ENCODE peak calls at places on chromosome 13, in four cellular contexts. X is iPS DF 6.9; K is GM23248; M is CD8-positive, alpha-beta T cell. C is an unnamed sample.

GRCh38 chr13:80572308-80572676 is 231.4 kb upstream of the SPRY2 start:
- DNase-seq in X (no peak), K (no peak), M (no peak), C (no peak)

GRCh38 chr13:99617474-99618255 is 116.4 kb downstream of the TM9SF2 start:
- DNase-seq in X (no peak), K (peak; percentile 87), M (no peak), C (peak; percentile 81)

GRCh38 chr13:50129923-50130685 is 114.9 kb downstream of the KCNRG start:
- DNase-seq in X (no peak), K (peak; percentile 78), M (peak; percentile 32), C (peak; percentile 63)

GRCh38 chr13:67069117-67069767 is 160.9 kb downstream of the PCDH9 start:
- DNase-seq in X (no peak), K (no peak), M (no peak), C (peak; percentile 29)

GRCh38 chr13:113616991-113617749 is 32.6 kb downstream of the TFDP1 start:
- DNase-seq in X (peak; percentile 18), K (no peak), M (no peak), C (peak; percentile 17)

GRCh38 chr13:61954092-61954491 is 538.4 kb upstream of the PCDH20 start:
- DNase-seq in X (peak; percentile 1), K (peak; percentile 1), M (no peak), C (peak; percentile 35)

GRCh38 chr13:29704648-29705047 is 109.2 kb upstream of the SLC7A1 start:
- DNase-seq in X (no peak), K (peak; percentile 56), M (no peak), C (peak; percentile 6)

GRCh38 chr13:109287553-109287952 is 498.8 kb downstream of the IRS2 start:
- DNase-seq in X (no peak), K (no peak), M (no peak), C (no peak)

GRCh38 chr13:102198418-102199322 is 203.2 kb downstream of the FGF14 start:
- DNase-seq in X (no peak), K (peak; percentile 58), M (no peak), C (peak; percentile 8)

GRCh38 chr13:102197193-102197592 is 204.7 kb downstream of the FGF14 start:
- DNase-seq in X (peak; percentile 31), K (peak; percentile 14), M (no peak), C (no peak)

GRCh38 chr13:102191951-102192461 is 209.8 kb downstream of the FGF14 start:
- DNase-seq in X (no peak), K (peak; percentile 55), M (no peak), C (no peak)

GRCh38 chr13:102190930-102191329 is 210.9 kb downstream of the FGF14 start:
- DNase-seq in X (no peak), K (no peak), M (no peak), C (no peak)

DNA sequence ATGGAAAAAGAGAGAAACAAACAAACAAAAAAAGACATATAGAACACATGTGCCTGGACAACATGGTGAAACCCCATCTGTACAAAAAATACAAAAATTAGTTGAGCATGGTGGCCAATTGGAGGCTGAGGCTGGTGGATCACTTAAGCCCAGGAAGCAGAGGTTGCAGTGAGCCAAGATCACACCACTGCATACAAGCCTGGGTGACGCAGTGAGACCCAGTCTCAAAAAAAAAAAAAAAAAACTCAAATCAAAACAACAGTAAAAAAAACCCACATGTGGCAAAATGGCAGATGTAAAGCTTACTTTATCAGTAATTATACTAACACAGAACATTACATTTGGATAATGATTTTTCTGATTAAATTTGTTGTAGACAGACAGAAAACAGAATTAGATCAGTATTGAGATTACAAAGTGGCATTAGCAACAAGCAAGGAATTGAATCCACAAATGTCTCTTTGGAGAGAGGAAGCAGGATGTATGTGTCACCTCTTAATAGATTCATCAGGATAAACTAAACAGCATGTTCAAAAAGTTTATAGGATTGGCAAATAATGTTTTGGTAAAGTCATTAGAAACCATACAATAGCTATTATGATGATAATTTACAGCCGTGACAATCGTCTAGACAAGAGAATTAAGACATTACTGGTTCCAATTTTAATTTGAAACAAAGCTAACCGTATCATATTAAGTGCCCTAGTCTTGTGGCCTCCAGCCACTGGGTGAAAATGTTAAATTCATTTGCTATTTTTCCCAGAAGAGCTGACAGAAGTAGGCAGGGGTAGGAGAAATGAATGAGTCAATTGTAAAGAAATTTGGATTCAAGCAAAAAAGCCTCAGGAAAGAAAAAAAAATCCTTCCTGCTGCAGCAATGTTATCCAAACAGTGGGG is 206.0 kb downstream of the FGF14 start:
- DNase-seq in X (no peak), K (peak; percentile 61), M (no peak), C (no peak)
- H3K4me1 ChIP-seq in X (no peaks in the 10 kb centered on the region), K (peaks cover 52% of the 10 kb centered on the region), M (no peaks in the 10 kb centered on the region), C (peaks cover 44% of the 10 kb centered on the region)

GRCh38 chr13:101205408-101205807 is 210.9 kb downstream of the NALCN start:
- DNase-seq in X (no peak), K (no peak), M (no peak), C (no peak)
- H3K4me1 ChIP-seq in X (no peaks in the 10 kb centered on the region), K (peaks cover 13% of the 10 kb centered on the region), M (no peaks in the 10 kb centered on the region), C (peaks cover 6% of the 10 kb centered on the region)

GRCh38 chr13:40407567-40407966 is 258.9 kb downstream of the FOXO1 start:
- DNase-seq in X (no peak), K (no peak), M (no peak), C (no peak)
- H3K4me1 ChIP-seq in X (peaks cover 2% of the 10 kb centered on the region), K (peaks cover 35% of the 10 kb centered on the region), M (peaks cover 6% of the 10 kb centered on the region), C (peaks cover 71% of the 10 kb centered on the region)

DNA sequence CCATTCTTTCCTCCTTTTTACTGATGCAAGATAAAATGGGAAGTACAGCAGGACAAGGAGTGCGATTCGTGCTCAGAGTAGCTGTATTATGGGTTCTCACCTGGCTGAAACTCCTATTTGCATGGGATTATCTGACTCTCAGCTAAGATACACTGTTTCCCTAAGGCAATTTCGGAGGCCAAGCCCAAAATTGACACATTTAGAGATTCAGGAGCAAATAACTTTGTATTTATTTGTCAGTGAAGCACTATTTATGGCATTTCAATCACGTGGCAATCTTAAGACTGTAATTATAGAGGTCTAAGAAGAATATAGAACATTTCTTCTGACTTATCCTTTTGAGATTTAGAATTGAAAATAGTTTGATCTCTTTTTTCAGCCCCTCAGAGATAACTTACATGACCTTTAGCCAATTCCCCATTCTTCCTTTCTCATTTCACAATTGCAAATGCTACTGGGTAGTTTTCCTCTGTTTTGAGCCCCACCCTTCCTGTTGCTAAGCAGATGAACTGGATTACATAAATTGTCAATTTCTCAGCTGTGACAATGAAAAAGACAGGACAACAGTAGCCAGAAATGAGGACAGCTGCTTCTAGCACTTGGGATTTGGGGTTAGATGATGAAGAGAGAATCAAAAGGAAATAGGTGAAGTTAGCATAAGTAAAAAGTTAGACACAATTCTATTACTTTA is 122.7 kb upstream of the FRY start:
- DNase-seq in X (no peak), K (peak; percentile 66), M (no peak), C (peak; percentile 30)
- H3K4me1 ChIP-seq in X (no peaks in the 10 kb centered on the region), K (peaks cover 30% of the 10 kb centered on the region), M (no peaks in the 10 kb centered on the region), C (peaks cover 42% of the 10 kb centered on the region)

DNA sequence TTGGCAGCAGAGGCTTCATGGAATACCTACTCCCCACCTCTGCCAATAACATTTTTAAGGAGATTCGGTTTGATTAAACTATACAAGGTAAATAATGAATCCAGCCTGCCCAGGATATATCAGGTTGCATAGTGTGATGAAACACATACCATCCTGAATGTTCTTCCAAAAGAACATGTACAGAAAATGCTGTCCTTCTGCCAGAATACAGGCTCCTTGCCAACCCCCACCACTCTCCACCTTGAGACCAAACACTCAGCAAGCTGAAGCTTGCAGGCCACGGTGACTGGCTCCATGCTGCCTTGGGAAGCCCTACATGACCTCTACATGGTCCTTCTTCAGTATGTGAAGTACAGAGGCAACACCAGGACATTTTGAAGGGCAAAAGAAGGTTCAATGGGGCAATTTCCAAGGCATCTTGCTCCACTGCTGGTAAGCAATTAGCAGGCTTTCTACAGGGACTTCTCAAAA is 62.6 kb upstream of the SERP2 start:
- DNase-seq in X (no peak), K (peak; percentile 13), M (no peak), C (peak; percentile 71)
- H3K4me1 ChIP-seq in X (no peaks in the 10 kb centered on the region), K (peaks cover 31% of the 10 kb centered on the region), M (peaks cover 9% of the 10 kb centered on the region), C (peaks cover 25% of the 10 kb centered on the region)

GRCh38 chr13:68608147-68608546 is 1378.0 kb upstream of the PCDH9 start:
- DNase-seq in X (no peak), K (no peak), M (no peak), C (no peak)

DNA sequence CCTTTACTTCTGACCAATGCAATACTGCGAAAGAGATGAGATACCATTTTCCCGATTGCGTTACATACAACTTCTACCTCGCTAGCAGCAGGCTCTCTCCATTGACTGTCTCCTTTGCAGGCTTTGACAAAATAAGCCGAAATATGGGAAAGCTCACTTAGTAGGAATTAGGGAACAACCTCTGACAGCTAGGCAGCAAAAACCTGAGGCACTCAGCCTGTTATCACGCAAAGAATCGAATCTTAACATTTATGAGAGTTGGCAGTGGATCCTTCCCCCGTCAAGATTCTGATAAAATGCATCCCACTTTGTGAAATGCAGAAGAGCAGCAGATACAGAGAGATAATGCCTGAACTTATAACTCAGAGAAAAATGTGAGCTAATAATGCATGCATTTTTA is 1379.5 kb upstream of the PCDH9 start:
- DNase-seq in X (no peak), K (no peak), M (no peak), C (no peak)
- H3K4me1 ChIP-seq in X (no peaks in the 10 kb centered on the region), K (no peaks in the 10 kb centered on the region), M (no peaks in the 10 kb centered on the region), C (no peaks in the 10 kb centered on the region)